ENCODE peak calls at places on chromosomes 7 and 10, in ten cellular contexts. K is NCI-H1092 treated with DMSO at 0.1 percent for 48 hours; X is endothelial cell; H is stimulated activated CD4-positive, alpha-beta T cell treated with anti-CD3 and anti-CD28 coated beads, Interleukin-4, amount 100 ng/mL, for 1 hour; L is activated T-helper 1 cell treated with anti-CD3 and anti-CD28 coated beads, Interleukin-12 subunit alpha, Interleukin-12 subunit beta, Interleukin-2, Interleukin-4 antibody, amounts not matched to agents 30 ng/mL and 10 ng/mL and 1 ng/mL, durations not matched to agents 14 hours and 24 hours and 36 hours; J is type B pancreatic cell; N is right atrium auricular region; M is left ventricle myocardium inferior; R is ACHN; P is KBM-7. A is an unnamed sample.

GRCh38 chr10:46019541-46020343 is 10.7 kb downstream of the NCOA4 start:
- DNase-seq in X (no peak), K (no peak), N (no peak), L (no peak), M (no peak), P (no peak), R (no peak), H (no peak), J (no peak), A (no peak)

GRCh38 chr7:103640031-103640779 is 194.2 kb upstream of the SLC26A5 start:
- DNase-seq in H (no peak), J (no peak), K (no peak), M (no peak), N (no peak), X (no peak), P (no peak), L (no peak), R (peak; percentile 72), A (no peak)

GRCh38 chr10:12041766-12042408 is 722 bp downstream of the UPF2 start:
- DNase-seq in L (peak; percentile 33), M (no peak), R (peak; percentile 33), K (peak; percentile 22), H (peak; percentile 11), N (no peak), X (peak; percentile 17), P (peak; percentile 41), J (no peak), A (no peak)

GRCh38 chr10:49394933-49395740 is 752 bp downstream of the DRGX start:
- DNase-seq in J (no peak), L (no peak), K (peak; percentile 12), N (no peak), R (no peak), H (no peak), X (peak; percentile 22), P (no peak), M (no peak), A (no peak)

GRCh38 chr10:124125305-124126116 is 32.1 kb upstream of the CHST15 start:
- DNase-seq in X (no peak), N (no peak), M (no peak), H (no peak), P (no peak), K (no peak), R (peak; percentile 24), L (no peak), J (no peak), A (no peak)

GRCh38 chr10:80122110-80122710 is 10.3 kb upstream of the PLAC9 start:
- DNase-seq in K (no peak), J (no peak), L (no peak), R (no peak), N (peak; percentile 18), X (no peak), P (no peak), H (no peak), M (no peak), A (no peak)

GRCh38 chr7:131897016-131897789 is 340.8 kb upstream of the PODXL start:
- DNase-seq in R (peak; percentile 39), P (no peak), N (no peak), X (no peak), J (peak; percentile 48), H (no peak), L (no peak), M (no peak), K (no peak), A (no peak)

GRCh38 chr7:156684661-156685060 is 44.1 kb downstream of the RNF32 start:
- DNase-seq in M (no peak), N (no peak), H (no peak), P (no peak), L (no peak), J (no peak), R (peak; percentile 31), K (no peak), X (no peak), A (no peak)

A was measured in effector memory CD4-positive, alpha-beta T cell.